ENCODE peak calls at places on chromosomes 5 and 9, in nine cellular contexts. K is A549, G is HCT116, R is upper lobe of left lung, Q is tibial artery, Z is uterus, Y is tibial nerve, U is body of pancreas, D is psoas muscle. M is an unnamed sample. For H3K4me1, the result is how much of the 10 kb centered on the place peaks cover.

GRCh38 chr5:14810282-14810681 is 61.3 kb downstream of the ANKH start:
- DNase-seq in G (no peak), Z (no peak), Y (no peak), Q (no peak), U (no peak), K (no peak), R (no peak), D (no peak), M (no peak)

GRCh38 chr5:128708841-128709240 is 170.8 kb upstream of the FBN2 start:
- DNase-seq in K (no peak), D (no peak), U (no peak), Y (no peak), Q (no peak), G (peak), Z (no peak), R (no peak), M (no peak)

GRCh38 chr5:43676083-43676840 is 73.3 kb downstream of the NNT start:
- DNase-seq in R (no peak), K (no peak), Y (no peak), D (no peak), U (no peak), G (no peak), Z (no peak), Q (no peak), M (no peak)

GRCh38 chr9:126448865-126449577 is 122.4 kb downstream of the MVB12B start:
- DNase-seq in D (no peak), Z (no peak), U (no peak), Y (no peak), Q (no peak), R (no peak), K (no peak), G (no peak), M (no peak)

GRCh38 chr5:21398511-21398910 is 1410.5 kb upstream of the CDH18 start:
- DNase-seq in Z (no peak), K (no peak), R (no peak), G (no peak), U (no peak), Q (no peak), Y (no peak), D (no peak), M (no peak)

GRCh38 chr5:53480474-53481353 is at the start of gene FST:
- DNase-seq in R (peak), U (no peak), D (no peak), Q (no peak), Z (peak), G (no peak), Y (no peak), K (no peak), M (no peak)

GRCh38 chr5:161263186-161263585 is 283.3 kb downstream of the GABRB2 start:
- DNase-seq in U (no peak), D (no peak), Y (no peak), R (no peak), K (no peak), Z (no peak), G (no peak), Q (no peak), M (no peak)

GRCh38 chr9:126925876-126926275 is 11.3 kb downstream of the RALGPS1 start:
- DNase-seq in G (no peak), Y (no peak), K (no peak), U (no peak), R (no peak), Z (no peak), D (no peak), Q (no peak), M (no peak)

GRCh38 chr9:107504585-107505455 is 15.3 kb upstream of the KLF4 start:
- DNase-seq in U (peak), K (peak), R (no peak), G (no peak), Z (no peak), D (no peak), Y (no peak), Q (peak), M (peak)

GRCh38 chr5:155106221-155106620 is 92.7 kb downstream of the KIF4B start:
- DNase-seq in K (no peak), U (no peak), Y (no peak), R (no peak), D (no peak), Z (no peak), G (no peak), Q (no peak), M (no peak)

GRCh38 chr9:70474413-70474812 is 60.0 kb upstream of the KLF9 start:
- DNase-seq in G (no peak), Q (no peak), Y (no peak), D (no peak), Z (no peak), U (no peak), K (no peak), R (no peak), M (no peak)

GRCh38 chr5:56052735-56053134 is 58.0 kb upstream of the IL6ST start:
- DNase-seq in K (no peak), G (no peak), R (no peak), Y (no peak), Z (no peak), D (no peak), Q (no peak), U (no peak), M (no peak)

GRCh38 chr9:112115955-112116354 is 59.1 kb downstream of the SUSD1 start:
- DNase-seq in R (no peak), Q (no peak), U (no peak), Y (no peak), K (no peak), Z (no peak), G (no peak), D (no peak), M (no peak)

GRCh38 chr5:36054646-36055045 is 12.0 kb downstream of the UGT3A2 start:
- DNase-seq in D (no peak), K (no peak), R (no peak), Y (no peak), U (no peak), Z (no peak), G (no peak), Q (no peak), M (no peak)

GRCh38 chr5:170631471-170632195 is 127.8 kb downstream of the KCNIP1 start:
- DNase-seq in G (peak), Y (no peak), Z (no peak), Q (peak), U (no peak), D (no peak), K (peak), R (peak), M (peak)

GRCh38 chr5:81171769-81172168 is 61.4 kb upstream of the CKMT2 start:
- DNase-seq in Y (no peak), U (no peak), G (no peak), Z (no peak), Q (no peak), D (no peak), K (no peak), R (no peak), M (no peak)

GRCh38 chr9:95724253-95724991 is 151.1 kb upstream of the ERCC6L2 start:
- DNase-seq in D (no peak), G (no peak), Y (no peak), K (no peak), Z (no peak), R (no peak), Q (no peak), U (no peak), M (no peak)

GRCh38 chr5:173016621-173017046 is 33.1 kb downstream of the ATP6V0E1 start:
- DNase-seq in U (peak), K (peak), Q (no peak), R (no peak), G (peak), Z (no peak), Y (no peak), D (no peak), M (no peak)

GRCh38 chr9:99264070-99264469 is 42.0 kb downstream of the SEC61B start:
- DNase-seq in K (peak), R (no peak), Z (no peak), G (peak), Q (no peak), U (no peak), Y (no peak), D (no peak), M (no peak)

GRCh38 chr5:157449011-157449723 is 10.8 kb upstream of the NIPAL4 start:
- DNase-seq in U (no peak), Q (peak), G (no peak), D (peak), Y (peak), Z (peak), K (no peak), R (peak), M (no peak)

GRCh38 chr9:83208065-83208850 is 145.3 kb upstream of the RASEF start:
- DNase-seq in U (no peak), R (no peak), D (no peak), G (no peak), Q (no peak), K (no peak), Y (no peak), Z (no peak), M (no peak)

GRCh38 chr5:119319890-119320289 is 35.9 kb upstream of the TNFAIP8 start:
- DNase-seq in Y (no peak), R (no peak), G (no peak), D (no peak), Q (no peak), K (no peak), U (no peak), Z (no peak), M (no peak)

GRCh38 chr9:130681769-130682489 is 11.7 kb upstream of the EXOSC2 start:
- DNase-seq in U (no peak), D (no peak), K (peak), G (no peak), Y (no peak), R (no peak), Z (no peak), Q (no peak), M (no peak)

GRCh38 chr5:158987231-158987630 is 112.5 kb downstream of the EBF1 start:
- DNase-seq in Y (no peak), Q (no peak), D (no peak), Z (no peak), K (no peak), R (no peak), U (no peak), G (no peak), M (no peak)

GRCh38 chr5:154214236-154215106 is 23.9 kb downstream of the GALNT10 start:
- DNase-seq in Z (no peak), D (no peak), Q (no peak), Y (no peak), G (no peak), R (no peak), K (peak), U (no peak), M (no peak)

GRCh38 chr9:69093471-69094103 is 58.0 kb downstream of the FXN start:
- DNase-seq in Q (no peak), Z (no peak), D (no peak), U (peak), K (no peak), Y (no peak), R (no peak), G (no peak), M (no peak)

GRCh38 chr5:134582941-134583340 is 49.7 kb downstream of the SAR1B start:
- DNase-seq in Z (no peak), Y (no peak), U (no peak), K (no peak), R (no peak), D (no peak), Q (no peak), G (no peak), M (no peak)

GRCh38 chr5:72363146-72363802 is 43.1 kb downstream of the PTCD2 start:
- DNase-seq in D (no peak), R (no peak), U (no peak), Q (no peak), Z (no peak), K (peak), Y (no peak), G (peak), M (no peak)

GRCh38 chr5:122908662-122909061 is 63.2 kb downstream of the SNX24 start:
- DNase-seq in Z (no peak), D (no peak), Q (no peak), Y (no peak), R (no peak), K (peak), G (no peak), U (no peak), M (no peak)

GRCh38 chr5:159022178-159022556 is 77.5 kb downstream of the EBF1 start:
- DNase-seq in R (peak), K (no peak), Q (peak), G (no peak), D (peak), Z (peak), Y (no peak), U (peak), M (no peak)

GRCh38 chr9:16540996-16541668 is 329.3 kb downstream of the BNC2 start:
- DNase-seq in Z (no peak), U (no peak), R (no peak), Q (no peak), D (no peak), G (no peak), K (no peak), Y (no peak), M (no peak)
- H3K27ac ChIP-seq in Z (peak), U (no peak), R (no peak), Q (no peak), D (no peak), G (no peak), K (no peak), Y (no peak), M (no peak)

DNA sequence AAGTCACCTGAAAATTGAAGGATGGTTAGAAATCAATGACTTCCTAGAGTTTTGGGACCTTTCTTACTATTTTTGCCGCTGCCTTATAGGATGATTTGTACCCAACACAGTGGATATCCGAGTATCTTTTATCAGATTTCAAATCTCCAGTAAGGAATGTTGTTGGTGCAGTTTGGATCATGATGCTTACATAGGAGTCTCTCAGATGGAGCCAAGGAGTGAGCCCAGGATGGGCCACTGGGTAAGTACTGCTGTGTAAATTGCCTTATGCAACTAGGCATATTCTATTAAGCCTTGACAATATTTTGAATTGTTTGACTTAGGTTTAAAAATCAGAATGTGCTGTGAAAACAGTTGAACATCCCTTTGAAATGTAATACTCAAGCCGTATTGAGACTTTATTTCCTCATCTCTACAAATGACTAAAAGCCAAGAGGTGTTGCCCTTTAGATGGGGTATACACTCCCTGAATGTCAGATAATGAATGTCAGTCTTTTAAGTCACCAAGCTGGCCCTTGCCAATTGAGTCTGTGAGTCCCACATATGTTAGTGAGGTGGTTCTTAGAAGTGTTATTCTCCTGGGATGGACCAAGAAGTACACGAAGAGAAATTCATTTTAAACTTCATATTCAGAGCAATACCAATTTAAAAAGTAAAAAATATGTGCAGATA is 271.8 kb upstream of the CTNND2 start:
- DNase-seq in Y (no peak), D (no peak), Q (no peak), Z (no peak), R (no peak), G (no peak), U (no peak), K (no peak), M (no peak)
- H3K4me1 ChIP-seq in Y (under half), D (under half), Q (under half), Z (under half), R (under half), G (under half), U (under half), K (under half), M (under half)

GRCh38 chr9:134410078-134410834 is 84.0 kb downstream of the RXRA start:
- DNase-seq in D (peak), Y (no peak), R (peak), G (no peak), K (peak), Q (no peak), Z (no peak), U (no peak), M (no peak)
- H3K27ac ChIP-seq in D (peak), Y (no peak), R (peak), G (no peak), K (peak), Q (peak), Z (no peak), U (no peak), M (no peak)

GRCh38 chr5:143138839-143139238 is 264.6 kb downstream of the NR3C1 start:
- DNase-seq in D (no peak), U (no peak), Z (no peak), Y (no peak), Q (no peak), K (no peak), R (no peak), G (no peak), M (no peak)
- H3K4me1 ChIP-seq in D (half or more), U (under half), Z (under half), Y (under half), Q (under half), K (under half), R (under half), G (under half), M (under half)

M was measured in breast epithelium.